ENCODE peak calls at places on chromosome 19, in eight cellular contexts. X, D, W, N, I, S, R and T are unnamed samples.

GRCh38 chr19:44738603-44739585 is 9.6 kb upstream of the BCL3 start:
- DNase-seq in X (no peak), D (no peak), W (no peak), N (peak; percentile 48), I (no peak), S (no peak), R (no peak), T (no peak)

GRCh38 chr19:1253514-1254080 is 5.2 kb downstream of the MIDN start:
- DNase-seq in X (peak; percentile 28), D (no peak), W (no peak), N (no peak), I (no peak), S (no peak), R (no peak), T (no peak)

GRCh38 chr19:47353307-47353712 is 4.2 kb downstream of the DHX34 start:
- DNase-seq in X (no peak), D (peak; percentile 58), W (no peak), N (no peak), I (no peak), S (no peak), R (no peak), T (no peak)

GRCh38 chr19:2042485-2043268 is 8.4 kb downstream of the MKNK2 start:
- DNase-seq in X (no peak), D (peak; percentile 55), W (no peak), N (no peak), I (no peak), S (no peak), R (no peak), T (no peak)

GRCh38 chr19:41206926-41207750 is 11.9 kb upstream of the AXL start:
- DNase-seq in X (peak; percentile 93), D (peak; percentile 84), W (no peak), N (peak; percentile 57), I (no peak), S (peak; percentile 34), R (no peak), T (no peak)

GRCh38 chr19:782195-783043 is 14.8 kb upstream of the PTBP1 start:
- DNase-seq in X (no peak), D (no peak), W (no peak), N (peak; percentile 77), I (peak; percentile 17), S (peak; percentile 89), R (no peak), T (peak; percentile 60)

GRCh38 chr19:55333870-55334269 is 5.8 kb upstream of the KMT5C start:
- DNase-seq in X (no peak), D (no peak), W (no peak), N (no peak), I (no peak), S (no peak), R (no peak), T (no peak)

GRCh38 chr19:39481229-39481545 is 549 bp downstream of the TIMM50 start:
- DNase-seq in X (no peak), D (no peak), W (peak; percentile 24), N (no peak), I (no peak), S (no peak), R (no peak), T (no peak)

GRCh38 chr19:39070888-39071287 is 13.3 kb upstream of the ACP7 start:
- DNase-seq in X (no peak), D (no peak), W (no peak), N (no peak), I (no peak), S (no peak), R (no peak), T (peak; percentile 32)

GRCh38 chr19:2048959-2049740 is 1.9 kb downstream of the MKNK2 start:
- DNase-seq in X (peak; percentile 62), D (no peak), W (peak; percentile 32), N (no peak), I (no peak), S (no peak), R (no peak), T (no peak)

GRCh38 chr19:47122359-47123335 is 8.0 kb upstream of the SAE1 start:
- DNase-seq in X (no peak), D (no peak), W (no peak), N (peak; percentile 81), I (peak; percentile 50), S (peak; percentile 66), R (no peak), T (peak; percentile 71)

GRCh38 chr19:35455616-35456201 is 7.7 kb downstream of the FFAR2 start:
- DNase-seq in X (no peak), D (no peak), W (no peak), N (no peak), I (no peak), S (no peak), R (no peak), T (no peak)

GRCh38 chr19:51210385-51210784 is 14.5 kb upstream of the CD33 start:
- DNase-seq in X (no peak), D (no peak), W (no peak), N (no peak), I (no peak), S (no peak), R (no peak), T (no peak)

GRCh38 chr19:51207747-51208146 is 17.1 kb upstream of the CD33 start:
- DNase-seq in X (no peak), D (no peak), W (no peak), N (no peak), I (no peak), S (no peak), R (no peak), T (no peak)

DNA sequence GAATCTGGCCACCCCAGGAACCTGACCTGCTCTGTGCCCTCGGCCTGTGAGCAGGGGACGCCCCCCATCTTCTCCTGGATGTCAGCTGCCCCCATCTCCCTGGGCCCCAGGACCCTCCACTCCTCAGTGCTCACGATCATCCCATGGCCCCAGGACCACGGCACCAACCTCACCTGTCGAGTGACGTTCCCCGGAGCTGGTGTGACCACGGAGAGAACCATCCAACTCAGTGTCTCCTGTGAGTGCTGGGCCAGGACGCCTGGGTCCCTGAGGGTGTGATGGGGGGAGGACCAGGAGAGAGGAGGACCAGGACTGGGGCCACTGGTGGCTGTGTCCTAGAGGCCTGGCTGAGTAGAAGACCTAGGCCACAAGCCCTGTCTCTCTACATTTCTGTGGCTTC is 13.0 kb upstream of the CD33 start:
- DNase-seq in X (no peak), D (no peak), W (no peak), N (no peak), I (no peak), S (no peak), R (no peak), T (no peak)
- H3K4me3 ChIP-seq in X (no peak overlapping the region), D (no peak overlapping the region), W (no peak overlapping the region), N (no peak overlapping the region), I (no peak overlapping the region), S (no peak overlapping the region), R (no peak overlapping the region), T (no peak overlapping the region)

DNA sequence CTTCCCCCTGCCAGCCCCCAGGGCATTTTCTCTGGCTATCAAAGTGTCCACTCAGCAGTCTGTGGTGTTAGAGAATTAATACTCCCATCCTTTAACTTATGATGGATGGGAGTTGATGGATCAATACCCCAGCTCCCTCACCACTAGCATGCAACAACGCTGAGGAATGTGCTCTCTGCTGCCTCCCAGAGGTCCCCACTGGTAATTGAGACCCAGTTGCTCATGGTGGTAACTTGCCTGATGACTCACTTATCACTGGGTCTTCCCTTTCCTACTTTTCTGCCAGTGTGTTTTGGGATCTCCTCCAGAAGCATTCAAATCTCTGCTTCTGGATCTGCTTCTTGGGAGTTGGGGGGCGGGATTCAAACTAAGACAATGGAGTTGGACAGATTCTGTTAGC is 20.3 kb upstream of the CACNA1A start:
- DNase-seq in X (no peak), D (no peak), W (peak; percentile 9), N (peak; percentile 39), I (no peak), S (peak; percentile 3), R (no peak), T (no peak)
- TF ChIP-seq CTCF in X (no peak), D (no peak), W (peak; percentile 76), N (peak; percentile 38), I (peak; percentile 33), S (peak; percentile 35), R (peak; percentile 25), T (peak; percentile 21)

DNA sequence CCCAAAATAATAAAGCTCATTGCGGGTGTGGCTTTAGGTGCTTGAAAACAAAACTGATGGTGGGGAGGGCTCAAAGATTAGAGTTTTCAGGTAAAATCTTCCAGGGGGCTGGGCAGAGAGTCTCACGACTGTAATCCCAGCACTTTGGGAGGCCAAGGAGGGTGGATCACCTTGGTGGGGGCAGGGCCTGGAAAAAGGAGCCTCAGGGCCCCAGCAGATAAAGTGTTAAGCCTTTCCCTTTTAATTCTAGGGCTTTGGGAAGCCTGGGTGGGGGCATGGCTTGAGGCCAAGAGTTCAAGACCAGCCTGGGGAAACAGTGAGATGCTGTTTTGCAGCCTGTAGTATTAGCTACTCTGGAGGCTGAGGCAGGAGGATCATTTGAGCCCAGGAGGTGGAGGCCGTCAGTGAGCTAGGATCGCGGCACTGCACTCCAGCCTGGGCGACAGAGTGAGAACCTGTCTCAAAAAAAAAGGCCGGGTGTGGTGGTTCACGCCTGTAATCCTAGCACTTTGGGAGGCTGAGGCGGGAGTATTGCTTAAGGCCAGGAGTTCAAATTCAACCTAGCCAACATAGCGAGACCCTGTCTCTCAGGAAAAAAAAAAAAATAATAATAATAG is 1.7 kb downstream of the IRGQ start:
- DNase-seq in X (no peak), D (no peak), W (no peak), N (no peak), I (no peak), S (no peak), R (no peak), T (no peak)
- H3K4me3 ChIP-seq in X (peak overlapping the region; percentile 80), D (peak overlapping the region; percentile 77), W (peak overlapping the region; percentile 86), N (peak overlapping the region; percentile 85), I (peak overlapping the region; percentile 76), S (peak overlapping the region; percentile 61), R (peak overlapping the region; percentile 79), T (peak overlapping the region; percentile 65)

GRCh38 chr19:15161028-15161984 is 39.5 kb downstream of the NOTCH3 start:
- DNase-seq in X (no peak), D (no peak), W (peak; percentile 61), N (peak; percentile 49), I (no peak), S (peak; percentile 39), R (no peak), T (no peak)
- TF ChIP-seq CTCF in X (no peak), D (peak; percentile 35), W (peak; percentile 81), N (peak; percentile 51), I (peak; percentile 22), S (peak; percentile 56), R (peak; percentile 48), T (peak; percentile 38)

GRCh38 chr19:6312018-6312417 is 21.4 kb downstream of the ACER1 start:
- DNase-seq in X (no peak), D (no peak), W (no peak), N (no peak), I (no peak), S (no peak), R (no peak), T (no peak)

GRCh38 chr19:6318772-6319171 is 14.6 kb downstream of the ACER1 start:
- DNase-seq in X (no peak), D (no peak), W (no peak), N (peak; percentile 7), I (no peak), S (no peak), R (no peak), T (peak; percentile 17)

GRCh38 chr19:6319376-6319775 is 14.0 kb downstream of the ACER1 start:
- DNase-seq in X (no peak), D (no peak), W (no peak), N (no peak), I (no peak), S (no peak), R (no peak), T (no peak)

GRCh38 chr19:6313398-6313969 is 19.9 kb downstream of the ACER1 start:
- DNase-seq in X (no peak), D (no peak), W (no peak), N (no peak), I (no peak), S (no peak), R (no peak), T (no peak)
- H3K4me3 ChIP-seq in X (no peak overlapping the region), D (no peak overlapping the region), W (no peak overlapping the region), N (no peak overlapping the region), I (no peak overlapping the region), S (no peak overlapping the region), R (no peak overlapping the region), T (no peak overlapping the region)